ENCODE peak calls at places on chromosomes 13 and 19, in four cellular contexts. J, I, V and E are unnamed samples.
A peak's percentile ranks its signal among the peaks of the same experiment; 100 is the strongest.

GRCh38 chr13:110910013-110910890 is 4.6 kb downstream of the ANKRD10 start:
- DNase-seq in J (no peak), V (no peak), I (no peak), E (peak; percentile 13)

GRCh38 chr13:69291292-69291906 is 816.2 kb upstream of the ATXN8OS start:
- DNase-seq in I (peak; percentile 18), J (no peak), V (no peak), E (no peak)

GRCh38 chr19:49923055-49924003 is 5.7 kb upstream of the ATF5 start:
- DNase-seq in I (no peak), J (peak; percentile 56), V (no peak), E (no peak)

GRCh38 chr13:97856001-97856675 is 97.3 kb upstream of the IPO5 start:
- DNase-seq in I (no peak), J (no peak), V (no peak), E (no peak)

GRCh38 chr19:51448011-51448744 is 10.1 kb downstream of the SIGLEC8 start:
- DNase-seq in I (no peak), V (no peak), J (no peak), E (no peak)

GRCh38 chr13:99123101-99124045 is 77.3 kb upstream of the UBAC2 start:
- DNase-seq in J (no peak), I (no peak), V (no peak), E (no peak)

GRCh38 chr13:83883061-83883523 is 818 bp upstream of the SLITRK1 start:
- DNase-seq in I (no peak), J (no peak), V (no peak), E (no peak)

GRCh38 chr13:86870388-86870966 is 800.7 kb upstream of the SLITRK5 start:
- DNase-seq in I (peak; percentile 6), J (no peak), V (peak; percentile 3), E (peak; percentile 4)

GRCh38 chr19:18072335-18072734 is 14.4 kb downstream of the IL12RB1 start:
- DNase-seq in V (no peak), I (no peak), J (no peak), E (no peak)

GRCh38 chr13:79353698-79354097 is 52.4 kb downstream of the RBM26 start:
- DNase-seq in I (no peak), J (no peak), V (no peak), E (peak; percentile 78)

GRCh38 chr13:32142956-32143375 is 111.4 kb downstream of the FRY start:
- DNase-seq in I (no peak), J (no peak), V (peak; percentile 98), E (peak; percentile 95)

GRCh38 chr13:78040431-78040830 is 121.8 kb upstream of the EDNRB start:
- DNase-seq in J (no peak), I (no peak), V (no peak), E (no peak)

GRCh38 chr13:110182003-110182402 is 125.0 kb downstream of the COL4A1 start:
- DNase-seq in J (no peak), I (no peak), V (no peak), E (no peak)

GRCh38 chr19:39533003-39533512 is 406 bp upstream of the EID2B start:
- DNase-seq in J (no peak), I (no peak), V (no peak), E (no peak)
- H3K4me3 ChIP-seq in J (no peak overlapping the region), I (peak overlapping the region; percentile 72), V (peak overlapping the region; percentile 89), E (no peak overlapping the region)

DNA sequence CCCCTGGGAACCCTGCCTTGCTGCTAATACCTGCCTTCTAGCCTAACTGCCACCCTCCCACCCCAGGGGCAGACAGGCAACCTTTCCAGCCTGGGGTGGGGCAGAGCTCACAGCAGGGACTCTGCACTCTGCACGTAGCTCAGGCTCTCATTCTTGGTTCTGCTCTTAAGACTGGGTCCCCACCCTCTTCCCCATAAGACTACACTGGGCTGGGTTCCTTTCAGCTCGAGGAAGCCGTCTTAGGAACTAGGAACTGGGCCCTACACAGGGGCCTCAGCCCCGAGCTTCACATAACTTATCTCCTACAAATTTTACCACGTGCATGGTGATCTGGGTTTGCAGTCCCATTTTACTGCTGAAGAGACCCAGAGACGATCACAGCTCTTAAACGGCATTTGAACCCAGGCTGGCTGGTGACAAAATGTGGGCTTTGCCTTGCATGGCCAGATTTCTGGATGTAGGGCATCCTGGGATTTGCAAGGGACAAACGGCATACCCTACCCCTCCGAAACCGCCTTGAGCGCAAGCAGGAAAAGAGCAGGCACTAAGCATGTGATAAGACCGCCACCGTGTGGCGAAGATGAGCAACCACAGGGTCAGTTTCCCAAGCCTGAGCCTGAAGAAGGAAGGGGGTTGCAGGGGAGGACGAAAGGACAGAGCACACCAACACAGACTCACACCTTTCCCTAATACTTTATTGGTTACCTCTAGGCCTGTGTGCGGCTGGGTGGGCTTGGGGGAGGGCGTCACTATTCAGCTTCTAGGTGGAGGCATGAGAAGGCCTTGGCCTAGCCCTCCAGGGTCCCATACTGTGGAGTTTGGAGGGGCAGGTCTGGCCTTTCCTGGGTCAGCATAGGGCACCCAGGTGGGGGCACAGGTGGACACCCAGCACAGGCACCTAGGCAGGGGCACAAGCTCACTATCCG is 5.1 kb downstream of the JUNB start:
- DNase-seq in I (peak; percentile 93), J (no peak), V (peak; percentile 68), E (peak; percentile 80)
- TF ChIP-seq POLR2AphosphoS5 in I (peak; percentile 21), J (no peak), V (no peak), E (no peak)

GRCh38 chr19:42422092-42422575 is 5.1 kb downstream of the LIPE start:
- DNase-seq in V (no peak), J (no peak), I (no peak), E (no peak)

GRCh38 chr19:42422576-42423461 is 4.4 kb downstream of the LIPE start:
- DNase-seq in V (peak; percentile 59), J (no peak), I (no peak), E (no peak)

GRCh38 chr19:42421101-42421500 is 6.1 kb downstream of the LIPE start:
- DNase-seq in V (no peak), I (no peak), J (no peak), E (no peak)

GRCh38 chr19:42420055-42420544 is 7.1 kb downstream of the LIPE start:
- DNase-seq in J (no peak), I (peak; percentile 82), V (peak; percentile 80), E (peak; percentile 36)

DNA sequence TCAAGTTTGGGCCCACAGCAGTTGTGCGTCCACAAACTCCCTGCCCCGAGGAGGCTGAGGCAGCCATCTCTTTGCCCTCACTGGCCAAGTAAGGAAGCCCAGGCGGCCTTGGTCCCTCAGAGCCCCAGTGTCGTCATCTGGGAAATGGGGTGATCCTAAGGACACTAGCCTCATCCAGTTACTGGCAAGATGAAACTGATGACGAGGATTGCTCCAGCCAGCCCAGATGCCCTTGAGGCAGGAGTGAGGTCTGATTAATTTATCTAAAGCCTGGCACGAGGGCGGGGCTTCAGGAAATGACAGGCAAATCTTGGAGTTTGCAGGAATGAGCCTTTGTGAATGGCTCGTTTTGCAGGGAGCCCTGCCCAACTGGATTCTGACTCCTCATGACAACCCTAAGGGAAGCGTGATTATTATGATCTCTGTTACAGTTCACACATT is 5.6 kb downstream of the LIPE start:
- DNase-seq in V (no peak), J (no peak), I (no peak), E (peak; percentile 35)
- TF ChIP-seq MYC in V (no peak), J (no peak), I (no peak), E (no peak)

DNA sequence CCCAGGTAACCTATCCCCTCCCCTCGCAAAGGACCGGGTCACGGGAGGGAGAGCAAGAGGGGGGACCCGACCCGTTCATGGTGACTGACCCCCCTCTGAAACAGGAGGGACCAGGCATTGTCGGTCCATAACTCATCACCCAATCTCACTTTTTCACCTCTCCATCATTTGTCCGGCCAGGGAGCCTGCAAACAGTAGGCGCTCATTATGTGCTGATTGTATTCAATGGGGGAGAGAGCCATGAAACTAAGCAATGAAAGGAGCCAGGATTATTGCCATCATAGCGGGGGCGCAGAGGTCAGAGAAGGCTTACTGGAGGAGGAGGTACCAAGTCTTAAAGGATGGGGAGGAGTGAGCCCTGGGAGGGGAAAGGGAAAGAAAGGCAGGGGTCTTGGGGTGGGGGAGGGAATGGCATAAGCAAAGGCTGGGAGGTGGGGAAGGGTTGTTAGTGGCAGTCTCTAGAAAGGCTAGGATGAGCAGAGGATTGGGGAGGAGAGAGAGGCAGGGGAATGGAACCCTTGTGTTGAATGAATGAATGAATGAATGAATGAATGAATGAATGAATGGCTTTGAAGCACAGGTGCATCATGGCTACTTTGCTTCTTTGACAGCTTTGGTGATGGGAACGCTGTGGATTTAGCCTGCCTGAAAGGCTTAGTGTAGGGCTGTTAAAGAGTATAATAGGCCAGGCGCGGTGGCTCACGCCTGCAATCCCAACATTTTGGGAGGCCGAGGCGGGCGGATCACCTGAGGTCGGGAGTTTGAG is 1.4 kb downstream of the SHFL start:
- DNase-seq in V (no peak), I (no peak), J (no peak), E (no peak)
- H3K4me3 ChIP-seq in V (peak overlapping the region; percentile 91), I (no peak overlapping the region), J (peak overlapping the region; percentile 86), E (no peak overlapping the region)

DNA sequence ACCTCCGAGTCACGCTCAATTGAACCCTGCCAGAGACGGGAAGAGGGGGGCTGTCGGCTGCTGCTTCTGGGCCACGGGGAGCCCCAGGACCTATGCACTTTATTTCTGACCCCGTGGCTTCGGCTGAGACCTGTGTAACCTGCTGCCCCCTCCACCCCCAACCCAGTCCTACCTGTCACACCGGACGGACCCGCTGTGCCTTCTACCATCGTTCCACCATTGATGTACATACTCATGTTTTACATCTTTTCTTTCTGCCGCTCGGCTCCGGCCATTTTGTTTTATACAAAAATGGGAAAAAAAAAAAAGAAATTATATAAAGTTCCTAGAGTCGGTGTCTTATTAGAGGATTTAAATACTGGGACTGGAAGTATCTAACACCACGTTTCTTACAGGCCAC is 11.7 kb downstream of the TRIP10 start:
- DNase-seq in J (no peak), I (no peak), V (no peak), E (no peak)
- TF ChIP-seq POLR2AphosphoS5 in J (no peak), I (no peak), V (no peak), E (no peak)

GRCh38 chr19:4208385-4209094 is 20.8 kb upstream of the EBI3 start:
- DNase-seq in I (peak; percentile 55), V (peak; percentile 52), J (no peak), E (no peak)
- TF ChIP-seq MYC in I (no peak), V (no peak), J (no peak), E (no peak)

GRCh38 chr19:16447015-16447384 is 24.8 kb downstream of the EPS15L1 start:
- DNase-seq in V (peak; percentile 80), I (peak; percentile 80), J (peak; percentile 70), E (no peak)
- H3K4me3 ChIP-seq in V (no peak overlapping the region), I (no peak overlapping the region), J (peak overlapping the region; percentile 12), E (peak overlapping the region; percentile 36)

GRCh38 chr19:45553464-45553863 is 31.1 kb downstream of the OPA3 start:
- DNase-seq in V (no peak), J (no peak), I (no peak), E (no peak)

GRCh38 chr19:45547211-45547770 is 37.3 kb downstream of the OPA3 start:
- DNase-seq in V (no peak), I (no peak), J (no peak), E (no peak)

GRCh38 chr19:45542234-45542668 is 35.0 kb downstream of the VASP start:
- DNase-seq in V (peak; percentile 63), J (no peak), I (no peak), E (no peak)

DNA sequence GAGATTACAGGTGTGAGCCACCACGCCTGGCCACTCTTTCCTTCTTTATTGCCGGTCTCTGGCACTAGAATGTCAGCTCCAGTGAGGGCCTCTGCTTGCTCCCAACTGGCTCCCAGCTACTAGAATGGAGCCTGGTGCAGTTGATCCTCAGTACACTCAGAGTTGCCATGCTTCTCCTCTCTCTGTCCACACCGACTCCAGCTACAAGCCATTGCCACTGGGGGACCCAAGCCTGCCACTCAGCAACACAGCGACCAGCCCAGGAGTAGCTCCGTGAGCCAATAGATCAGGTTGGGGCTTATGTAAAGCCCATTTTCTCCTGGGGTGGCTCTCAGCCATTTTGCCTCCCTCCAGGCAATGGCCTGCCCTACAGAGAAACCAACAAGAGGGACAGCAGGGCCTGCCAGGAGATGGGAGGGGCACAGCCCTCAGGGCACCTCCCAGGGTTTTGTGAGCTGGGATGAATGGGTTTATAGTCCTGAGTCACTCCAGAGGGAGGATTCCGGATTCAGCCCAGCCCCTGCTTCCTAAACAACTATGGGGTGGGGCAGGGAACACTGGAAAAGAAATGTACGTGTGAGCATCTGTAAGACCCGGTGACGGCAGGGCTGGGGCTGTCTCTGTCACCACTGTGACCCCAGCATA is 36.5 kb downstream of the OPA3 start:
- DNase-seq in J (no peak), V (no peak), I (no peak), E (no peak)
- TF ChIP-seq POLR2AphosphoS5 in J (no peak), V (no peak), I (no peak), E (no peak)